ENCODE peak calls at places on chromosomes 12 and 14, in ten cellular contexts. One of them, this sample, is unnamed.

GRCh38 chr12:27967551-27968054 is 4.9 kb downstream of the PTHLH start:
- DNase-seq in HFF-Myc: no peak
- DNase-seq in AG10803: peak; percentile 65
- DNase-seq in psoas muscle: no peak
- DNase-seq in esophagus squamous epithelium: no peak
- DNase-seq in dorsolateral prefrontal cortex: no peak
- DNase-seq in BJ: no peak
- DNase-seq in A549: no peak
- DNase-seq in left ventricle myocardium inferior: no peak
- DNase-seq in CD8-positive, alpha-beta T cell: no peak
- DNase-seq in this sample: no peak

GRCh38 chr12:111148005-111148404 is 220.9 kb downstream of the PHETA1 start:
- DNase-seq in HFF-Myc: no peak
- DNase-seq in AG10803: no peak
- DNase-seq in psoas muscle: no peak
- DNase-seq in esophagus squamous epithelium: no peak
- DNase-seq in dorsolateral prefrontal cortex: no peak
- DNase-seq in BJ: no peak
- DNase-seq in A549: no peak
- DNase-seq in left ventricle myocardium inferior: no peak
- DNase-seq in CD8-positive, alpha-beta T cell: no peak
- DNase-seq in this sample: no peak

GRCh38 chr12:70645494-70646317 is 8.5 kb upstream of the PTPRB start:
- DNase-seq in HFF-Myc: peak; percentile 79
- DNase-seq in AG10803: peak; percentile 92
- DNase-seq in psoas muscle: peak; percentile 56
- DNase-seq in esophagus squamous epithelium: no peak
- DNase-seq in dorsolateral prefrontal cortex: no peak
- DNase-seq in BJ: peak; percentile 74
- DNase-seq in A549: peak; percentile 84
- DNase-seq in left ventricle myocardium inferior: peak; percentile 40
- DNase-seq in CD8-positive, alpha-beta T cell: no peak
- DNase-seq in this sample: peak; percentile 22

GRCh38 chr12:76927170-76927784 is 48.5 kb upstream of the CSRP2 start:
- DNase-seq in HFF-Myc: no peak
- DNase-seq in AG10803: peak; percentile 55
- DNase-seq in psoas muscle: no peak
- DNase-seq in esophagus squamous epithelium: no peak
- DNase-seq in dorsolateral prefrontal cortex: no peak
- DNase-seq in BJ: no peak
- DNase-seq in A549: peak; percentile 46
- DNase-seq in left ventricle myocardium inferior: peak; percentile 18
- DNase-seq in CD8-positive, alpha-beta T cell: no peak
- DNase-seq in this sample: no peak

GRCh38 chr12:27217590-27217989 is 26.5 kb upstream of the STK38L start:
- DNase-seq in HFF-Myc: no peak
- DNase-seq in AG10803: no peak
- DNase-seq in psoas muscle: no peak
- DNase-seq in esophagus squamous epithelium: no peak
- DNase-seq in dorsolateral prefrontal cortex: no peak
- DNase-seq in BJ: no peak
- DNase-seq in A549: no peak
- DNase-seq in left ventricle myocardium inferior: no peak
- DNase-seq in CD8-positive, alpha-beta T cell: no peak
- DNase-seq in this sample: no peak

GRCh38 chr12:87943666-87944065 is 85.5 kb downstream of the C12orf50 start:
- DNase-seq in HFF-Myc: no peak
- DNase-seq in AG10803: no peak
- DNase-seq in psoas muscle: no peak
- DNase-seq in esophagus squamous epithelium: no peak
- DNase-seq in dorsolateral prefrontal cortex: no peak
- DNase-seq in BJ: no peak
- DNase-seq in A549: no peak
- DNase-seq in left ventricle myocardium inferior: no peak
- DNase-seq in CD8-positive, alpha-beta T cell: no peak
- DNase-seq in this sample: no peak

GRCh38 chr12:121926874-121927706 is 8.7 kb downstream of the CFAP251 start:
- DNase-seq in HFF-Myc: no peak
- DNase-seq in AG10803: no peak
- DNase-seq in psoas muscle: no peak
- DNase-seq in esophagus squamous epithelium: no peak
- DNase-seq in dorsolateral prefrontal cortex: no peak
- DNase-seq in BJ: no peak
- DNase-seq in A549: no peak
- DNase-seq in left ventricle myocardium inferior: no peak
- DNase-seq in CD8-positive, alpha-beta T cell: no peak
- DNase-seq in this sample: no peak

GRCh38 chr14:56310643-56311042 is 192.4 kb downstream of the PELI2 start:
- DNase-seq in HFF-Myc: no peak
- DNase-seq in AG10803: peak; percentile 13
- DNase-seq in psoas muscle: no peak
- DNase-seq in esophagus squamous epithelium: no peak
- DNase-seq in dorsolateral prefrontal cortex: no peak
- DNase-seq in BJ: peak; percentile 16
- DNase-seq in A549: no peak
- DNase-seq in left ventricle myocardium inferior: no peak
- DNase-seq in CD8-positive, alpha-beta T cell: no peak
- DNase-seq in this sample: no peak

GRCh38 chr14:69763761-69764510 is 3.0 kb upstream of the SRSF5 start:
- DNase-seq in HFF-Myc: no peak
- DNase-seq in AG10803: no peak
- DNase-seq in psoas muscle: no peak
- DNase-seq in esophagus squamous epithelium: no peak
- DNase-seq in dorsolateral prefrontal cortex: no peak
- DNase-seq in BJ: no peak
- DNase-seq in A549: no peak
- DNase-seq in left ventricle myocardium inferior: no peak
- DNase-seq in CD8-positive, alpha-beta T cell: no peak
- DNase-seq in this sample: no peak

GRCh38 chr12:30909088-30909688 is 17.4 kb upstream of the TSPAN11 start:
- DNase-seq in HFF-Myc: no peak
- DNase-seq in AG10803: peak; percentile 32
- DNase-seq in psoas muscle: no peak
- DNase-seq in esophagus squamous epithelium: no peak
- DNase-seq in dorsolateral prefrontal cortex: no peak
- DNase-seq in BJ: no peak
- DNase-seq in A549: no peak
- DNase-seq in left ventricle myocardium inferior: no peak
- DNase-seq in CD8-positive, alpha-beta T cell: no peak
- DNase-seq in this sample: no peak

GRCh38 chr14:34099630-34100029 is 148.8 kb upstream of the EGLN3 start:
- DNase-seq in HFF-Myc: no peak
- DNase-seq in AG10803: no peak
- DNase-seq in psoas muscle: no peak
- DNase-seq in esophagus squamous epithelium: no peak
- DNase-seq in dorsolateral prefrontal cortex: no peak
- DNase-seq in BJ: no peak
- DNase-seq in A549: no peak
- DNase-seq in left ventricle myocardium inferior: no peak
- DNase-seq in CD8-positive, alpha-beta T cell: no peak
- DNase-seq in this sample: no peak

GRCh38 chr12:129614221-129614885 is 289.5 kb downstream of the TMEM132D start:
- DNase-seq in HFF-Myc: no peak
- DNase-seq in AG10803: no peak
- DNase-seq in psoas muscle: no peak
- DNase-seq in esophagus squamous epithelium: no peak
- DNase-seq in dorsolateral prefrontal cortex: no peak
- DNase-seq in BJ: no peak
- DNase-seq in A549: no peak
- DNase-seq in left ventricle myocardium inferior: no peak
- DNase-seq in CD8-positive, alpha-beta T cell: no peak
- DNase-seq in this sample: no peak

GRCh38 chr12:120999191-121000120 is 16.8 kb downstream of the C12orf43 start:
- DNase-seq in HFF-Myc: no peak
- DNase-seq in AG10803: peak; percentile 56
- DNase-seq in psoas muscle: no peak
- DNase-seq in esophagus squamous epithelium: no peak
- DNase-seq in dorsolateral prefrontal cortex: no peak
- DNase-seq in BJ: no peak
- DNase-seq in A549: no peak
- DNase-seq in left ventricle myocardium inferior: no peak
- DNase-seq in CD8-positive, alpha-beta T cell: no peak
- DNase-seq in this sample: no peak

GRCh38 chr12:52561880-52562449 is 9.0 kb upstream of the KRT71 start:
- DNase-seq in HFF-Myc: no peak
- DNase-seq in AG10803: no peak
- DNase-seq in psoas muscle: no peak
- DNase-seq in esophagus squamous epithelium: no peak
- DNase-seq in dorsolateral prefrontal cortex: no peak
- DNase-seq in BJ: no peak
- DNase-seq in A549: peak; percentile 41
- DNase-seq in left ventricle myocardium inferior: no peak
- DNase-seq in CD8-positive, alpha-beta T cell: no peak
- DNase-seq in this sample: no peak

GRCh38 chr14:24013654-24014514 is 25.2 kb downstream of the DHRS4L2 start:
- DNase-seq in HFF-Myc: peak; percentile 47
- DNase-seq in AG10803: peak; percentile 64
- DNase-seq in psoas muscle: no peak
- DNase-seq in esophagus squamous epithelium: no peak
- DNase-seq in dorsolateral prefrontal cortex: no peak
- DNase-seq in BJ: peak; percentile 4
- DNase-seq in A549: peak; percentile 77
- DNase-seq in left ventricle myocardium inferior: no peak
- DNase-seq in CD8-positive, alpha-beta T cell: peak; percentile 29
- DNase-seq in this sample: peak; percentile 36

GRCh38 chr12:62552906-62553556 is 86.4 kb downstream of the MON2 start:
- DNase-seq in HFF-Myc: no peak
- DNase-seq in AG10803: no peak
- DNase-seq in psoas muscle: no peak
- DNase-seq in esophagus squamous epithelium: no peak
- DNase-seq in dorsolateral prefrontal cortex: no peak
- DNase-seq in BJ: no peak
- DNase-seq in A549: no peak
- DNase-seq in left ventricle myocardium inferior: no peak
- DNase-seq in CD8-positive, alpha-beta T cell: no peak
- DNase-seq in this sample: no peak
- TF ChIP-seq CTCF in HFF-Myc: no peak
- TF ChIP-seq CTCF in AG10803: no peak
- TF ChIP-seq CTCF in psoas muscle: no peak
- TF ChIP-seq CTCF in esophagus squamous epithelium: no peak
- TF ChIP-seq CTCF in dorsolateral prefrontal cortex: no peak
- TF ChIP-seq CTCF in BJ: no peak
- TF ChIP-seq CTCF in A549: no peak
- TF ChIP-seq CTCF in left ventricle myocardium inferior: no peak
- TF ChIP-seq CTCF in CD8-positive, alpha-beta T cell: no peak
- TF ChIP-seq CTCF in this sample: no peak

GRCh38 chr14:104494483-104494882 is 85.1 kb upstream of the C14orf180 start:
- DNase-seq in HFF-Myc: no peak
- DNase-seq in AG10803: no peak
- DNase-seq in psoas muscle: no peak
- DNase-seq in esophagus squamous epithelium: no peak
- DNase-seq in dorsolateral prefrontal cortex: no peak
- DNase-seq in BJ: no peak
- DNase-seq in A549: no peak
- DNase-seq in left ventricle myocardium inferior: no peak
- DNase-seq in CD8-positive, alpha-beta T cell: no peak
- DNase-seq in this sample: no peak

GRCh38 chr14:104502060-104502459 is 77.5 kb upstream of the C14orf180 start:
- DNase-seq in HFF-Myc: no peak
- DNase-seq in AG10803: no peak
- DNase-seq in psoas muscle: no peak
- DNase-seq in esophagus squamous epithelium: no peak
- DNase-seq in dorsolateral prefrontal cortex: no peak
- DNase-seq in BJ: no peak
- DNase-seq in A549: no peak
- DNase-seq in left ventricle myocardium inferior: no peak
- DNase-seq in CD8-positive, alpha-beta T cell: no peak
- DNase-seq in this sample: no peak

GRCh38 chr14:104499784-104500496 is 79.6 kb upstream of the C14orf180 start:
- DNase-seq in HFF-Myc: no peak
- DNase-seq in AG10803: no peak
- DNase-seq in psoas muscle: peak; percentile 35
- DNase-seq in esophagus squamous epithelium: no peak
- DNase-seq in dorsolateral prefrontal cortex: no peak
- DNase-seq in BJ: no peak
- DNase-seq in A549: no peak
- DNase-seq in left ventricle myocardium inferior: no peak
- DNase-seq in CD8-positive, alpha-beta T cell: no peak
- DNase-seq in this sample: no peak

DNA sequence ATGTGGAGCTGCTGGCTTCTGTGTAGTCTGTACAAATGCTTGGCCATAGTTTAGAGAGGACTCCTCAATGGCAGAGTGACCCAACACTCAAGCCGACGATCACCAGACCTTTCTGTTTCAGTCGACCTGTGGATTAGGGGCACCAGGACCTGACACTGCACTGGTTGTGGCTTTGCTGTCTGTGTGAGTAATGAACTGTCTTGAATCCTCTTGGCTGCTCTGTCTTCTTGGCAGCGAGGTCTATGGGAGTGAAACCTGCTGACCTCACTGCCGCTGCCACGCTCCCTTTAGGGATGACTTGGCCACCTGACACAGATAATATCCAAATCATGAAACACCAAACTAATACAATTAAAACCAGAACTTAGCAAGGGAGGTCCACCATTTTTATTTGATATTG is 83.5 kb upstream of the C14orf180 start:
- DNase-seq in HFF-Myc: no peak
- DNase-seq in AG10803: no peak
- DNase-seq in psoas muscle: no peak
- DNase-seq in esophagus squamous epithelium: no peak
- DNase-seq in dorsolateral prefrontal cortex: no peak
- DNase-seq in BJ: no peak
- DNase-seq in A549: no peak
- DNase-seq in left ventricle myocardium inferior: no peak
- DNase-seq in CD8-positive, alpha-beta T cell: no peak
- DNase-seq in this sample: no peak
- H3K4me3 ChIP-seq in HFF-Myc: no peak overlapping the region
- H3K4me3 ChIP-seq in AG10803: no peak overlapping the region
- H3K4me3 ChIP-seq in psoas muscle: no peak overlapping the region
- H3K4me3 ChIP-seq in esophagus squamous epithelium: no peak overlapping the region
- H3K4me3 ChIP-seq in dorsolateral prefrontal cortex: no peak overlapping the region
- H3K4me3 ChIP-seq in BJ: no peak overlapping the region
- H3K4me3 ChIP-seq in A549: no peak overlapping the region
- H3K4me3 ChIP-seq in left ventricle myocardium inferior: no peak overlapping the region
- H3K4me3 ChIP-seq in CD8-positive, alpha-beta T cell: no peak overlapping the region
- H3K4me3 ChIP-seq in this sample: no peak overlapping the region

GRCh38 chr12:116727261-116727660 is 10.6 kb downstream of the SPRING1 start:
- DNase-seq in HFF-Myc: no peak
- DNase-seq in AG10803: no peak
- DNase-seq in psoas muscle: no peak
- DNase-seq in esophagus squamous epithelium: no peak
- DNase-seq in dorsolateral prefrontal cortex: no peak
- DNase-seq in BJ: no peak
- DNase-seq in A549: no peak
- DNase-seq in left ventricle myocardium inferior: no peak
- DNase-seq in CD8-positive, alpha-beta T cell: no peak
- DNase-seq in this sample: no peak
- TF ChIP-seq CTCF in HFF-Myc: no peak
- TF ChIP-seq CTCF in AG10803: no peak
- TF ChIP-seq CTCF in psoas muscle: no peak
- TF ChIP-seq CTCF in esophagus squamous epithelium: no peak
- TF ChIP-seq CTCF in dorsolateral prefrontal cortex: no peak
- TF ChIP-seq CTCF in BJ: no peak
- TF ChIP-seq CTCF in A549: no peak
- TF ChIP-seq CTCF in left ventricle myocardium inferior: no peak
- TF ChIP-seq CTCF in CD8-positive, alpha-beta T cell: no peak
- TF ChIP-seq CTCF in this sample: no peak

GRCh38 chr12:116370886-116371580 is 93.5 kb upstream of the MED13L start:
- DNase-seq in HFF-Myc: no peak
- DNase-seq in AG10803: peak; percentile 46
- DNase-seq in psoas muscle: no peak
- DNase-seq in esophagus squamous epithelium: no peak
- DNase-seq in dorsolateral prefrontal cortex: no peak
- DNase-seq in BJ: no peak
- DNase-seq in A549: no peak
- DNase-seq in left ventricle myocardium inferior: no peak
- DNase-seq in CD8-positive, alpha-beta T cell: no peak
- DNase-seq in this sample: no peak
- H3K4me3 ChIP-seq in HFF-Myc: no peak overlapping the region
- H3K4me3 ChIP-seq in AG10803: no peak overlapping the region
- H3K4me3 ChIP-seq in psoas muscle: no peak overlapping the region
- H3K4me3 ChIP-seq in esophagus squamous epithelium: no peak overlapping the region
- H3K4me3 ChIP-seq in dorsolateral prefrontal cortex: no peak overlapping the region
- H3K4me3 ChIP-seq in BJ: no peak overlapping the region
- H3K4me3 ChIP-seq in A549: no peak overlapping the region
- H3K4me3 ChIP-seq in left ventricle myocardium inferior: no peak overlapping the region
- H3K4me3 ChIP-seq in CD8-positive, alpha-beta T cell: no peak overlapping the region
- H3K4me3 ChIP-seq in this sample: no peak overlapping the region